ENCODE peak calls at places on chromosomes 6 and 20, in six cellular contexts. O, R, K, W, Y and Q are unnamed samples.

GRCh38 chr6:12580296-12580695 is 136.3 kb upstream of the PHACTR1 start:
- DNase-seq in O (peak), R (no peak), K (no peak), W (no peak), Y (no peak), Q (peak)

GRCh38 chr6:86477510-86478166 is 459.7 kb upstream of the HTR1E start:
- DNase-seq in O (no peak), R (peak), K (no peak), W (no peak), Y (no peak), Q (no peak)

GRCh38 chr6:43702522-43703440 is 15.2 kb upstream of the MRPS18A start:
- DNase-seq in O (peak), R (peak), K (peak), W (peak), Y (peak), Q (peak)

GRCh38 chr6:79635179-79635578 is 4.0 kb downstream of the SH3BGRL2 start:
- DNase-seq in O (no peak), R (no peak), K (no peak), W (no peak), Y (peak), Q (peak)

GRCh38 chr20:37397076-37397953 is 51.4 kb downstream of the SRC start:
- DNase-seq in O (peak), R (no peak), K (no peak), W (no peak), Y (peak), Q (no peak)

GRCh38 chr6:139654888-139655782 is 280.7 kb upstream of the CITED2 start:
- DNase-seq in O (no peak), R (no peak), K (no peak), W (no peak), Y (no peak), Q (no peak)

GRCh38 chr6:42777126-42777822 is 4.6 kb upstream of the BICRAL start:
- DNase-seq in O (peak), R (no peak), K (no peak), W (peak), Y (peak), Q (peak)

GRCh38 chr6:56334937-56335336 is 87.6 kb upstream of the COL21A1 start:
- DNase-seq in O (no peak), R (no peak), K (no peak), W (no peak), Y (peak), Q (peak)

GRCh38 chr20:59955131-59955796 is 3.0 kb upstream of the CDH26 start:
- DNase-seq in O (peak), R (peak), K (peak), W (no peak), Y (peak), Q (no peak)

GRCh38 chr6:158439255-158439654 is 120.6 kb upstream of the TMEM181 start:
- DNase-seq in O (no peak), R (no peak), K (no peak), W (peak), Y (no peak), Q (no peak)

GRCh38 chr20:17762873-17763557 is 63.2 kb downstream of the BANF2 start:
- DNase-seq in O (no peak), R (no peak), K (no peak), W (no peak), Y (no peak), Q (no peak)

GRCh38 chr6:17355404-17355774 is 38.0 kb upstream of the CAP2 start:
- DNase-seq in O (no peak), R (no peak), K (no peak), W (no peak), Y (no peak), Q (no peak)

GRCh38 chr6:109073344-109074235 is 21.1 kb downstream of the SESN1 start:
- DNase-seq in O (peak), R (peak), K (peak), W (peak), Y (peak), Q (peak)

GRCh38 chr6:90425161-90425641 is 128.6 kb upstream of the BACH2 start:
- DNase-seq in O (no peak), R (no peak), K (no peak), W (no peak), Y (no peak), Q (no peak)

GRCh38 chr6:150967910-150968309 is 102.4 kb downstream of the MTHFD1L start:
- DNase-seq in O (no peak), R (no peak), K (no peak), W (no peak), Y (no peak), Q (no peak)

GRCh38 chr20:50744143-50744792 is 12.9 kb downstream of the PARD6B start:
- DNase-seq in O (peak), R (peak), K (peak), W (no peak), Y (peak), Q (peak)

GRCh38 chr6:147507162-147508072 is 1.1 kb upstream of the SAMD5 start:
- DNase-seq in O (peak), R (no peak), K (no peak), W (no peak), Y (no peak), Q (no peak)

GRCh38 chr6:79570802-79571367 is 33.7 kb upstream of the LCA5 start:
- DNase-seq in O (peak), R (peak), K (no peak), W (peak), Y (peak), Q (no peak)

GRCh38 chr6:106159531-106159940 is 73.4 kb downstream of the PRDM1 start:
- DNase-seq in O (no peak), R (no peak), K (peak), W (no peak), Y (peak), Q (peak)

GRCh38 chr6:149761438-149761837 is 11.9 kb downstream of the PCMT1 start:
- DNase-seq in O (no peak), R (no peak), K (no peak), W (no peak), Y (no peak), Q (no peak)

GRCh38 chr6:136587527-136587926 is 37.3 kb upstream of the MAP7 start:
- DNase-seq in O (no peak), R (no peak), K (no peak), W (peak), Y (peak), Q (no peak)

GRCh38 chr6:130933712-130934200 is 106.5 kb downstream of the SMLR1 start:
- DNase-seq in O (no peak), R (no peak), K (no peak), W (no peak), Y (no peak), Q (peak)

GRCh38 chr20:43541214-43541613 is 17.6 kb upstream of the SGK2 start:
- DNase-seq in O (no peak), R (no peak), K (no peak), W (no peak), Y (peak), Q (peak)

GRCh38 chr6:128242765-128243403 is 277.5 kb downstream of the PTPRK start:
- DNase-seq in O (no peak), R (no peak), K (no peak), W (no peak), Y (no peak), Q (peak)

GRCh38 chr6:20129290-20130088 is 82.8 kb downstream of the MBOAT1 start:
- DNase-seq in O (no peak), R (no peak), K (no peak), W (no peak), Y (peak), Q (no peak)

GRCh38 chr6:121437861-121438651 is 2.6 kb downstream of the GJA1 start:
- DNase-seq in O (peak), R (no peak), K (no peak), W (no peak), Y (peak), Q (peak)

GRCh38 chr20:3887870-3888614 is 1.1 kb upstream of the PANK2 start:
- DNase-seq in O (no peak), R (no peak), K (peak), W (peak), Y (peak), Q (peak)

GRCh38 chr20:38126146-38126912 is 38.7 kb downstream of the TGM2 start:
- DNase-seq in O (peak), R (no peak), K (no peak), W (no peak), Y (no peak), Q (no peak)

GRCh38 chr6:137848672-137849071 is 18.4 kb upstream of the TNFAIP3 start:
- DNase-seq in O (no peak), R (no peak), K (no peak), W (no peak), Y (no peak), Q (no peak)

GRCh38 chr6:121884056-121884455 is 448.6 kb downstream of the GJA1 start:
- DNase-seq in O (no peak), R (no peak), K (no peak), W (no peak), Y (no peak), Q (peak)

GRCh38 chr6:141562801-141563763 is 569.6 kb upstream of the GJE1 start:
- DNase-seq in O (peak), R (peak), K (peak), W (peak), Y (peak), Q (peak)

GRCh38 chr20:47453167-47453782 is 48.4 kb upstream of the NCOA3 start:
- DNase-seq in O (peak), R (peak), K (peak), W (peak), Y (peak), Q (peak)

GRCh38 chr6:109308018-109308492 is 74.2 kb downstream of the CD164 start:
- DNase-seq in O (no peak), R (no peak), K (no peak), W (no peak), Y (peak), Q (peak)

GRCh38 chr20:8854566-8854965 is 214.3 kb upstream of the PLCB4 start:
- DNase-seq in O (no peak), R (no peak), K (no peak), W (no peak), Y (peak), Q (peak)

GRCh38 chr6:127914240-127914639 is 13.4 kb upstream of the THEMIS start:
- DNase-seq in O (peak), R (no peak), K (no peak), W (no peak), Y (no peak), Q (no peak)

GRCh38 chr6:118746100-118746874 is 94.9 kb upstream of the CEP85L start:
- DNase-seq in O (no peak), R (no peak), K (no peak), W (no peak), Y (no peak), Q (no peak)

GRCh38 chr6:52921743-52922142 is 12.2 kb upstream of the GSTA3 start:
- DNase-seq in O (no peak), R (no peak), K (no peak), W (no peak), Y (no peak), Q (no peak)

GRCh38 chr6:155850408-155850841 is 394.8 kb upstream of the NOX3 start:
- DNase-seq in O (peak), R (peak), K (peak), W (no peak), Y (peak), Q (peak)

GRCh38 chr20:20292472-20292871 is 75.4 kb upstream of the INSM1 start:
- DNase-seq in O (no peak), R (no peak), K (no peak), W (no peak), Y (no peak), Q (no peak)